ENCODE peak calls at places on chromosome 1, in seven cellular contexts. E is C1 segment of cervical spinal cord, I is Kasumi-1, C is NCI-H510A, P is keratinocyte, O is fibroblast of lung, R is NCI-H1694 treated with DMSO at 0.1 percent for 48 hours. X is an unnamed sample.

GRCh38 chr1:19163261-19163660 is 46.8 kb downstream of the UBR4 start:
- DNase-seq in E (no peak), I (no peak), C (no peak), P (no peak), O (peak), R (no peak), X (no peak)

GRCh38 chr1:76303348-76303712 is 228.8 kb downstream of the ST6GALNAC3 start:
- DNase-seq in E (no peak), I (no peak), C (peak), P (no peak), O (no peak), R (no peak), X (no peak)

GRCh38 chr1:165257969-165258459 is 98.5 kb downstream of the LMX1A start:
- DNase-seq in E (peak), I (peak), C (peak), P (peak), O (peak), R (peak), X (peak)

GRCh38 chr1:49864597-49864996 is 159.2 kb downstream of the AGBL4 start:
- DNase-seq in E (no peak), I (no peak), C (no peak), P (no peak), O (no peak), R (no peak), X (no peak)

GRCh38 chr1:77218477-77219165 is 609 bp downstream of the PIGK start:
- DNase-seq in E (no peak), I (peak), C (no peak), P (no peak), O (no peak), R (no peak), X (no peak)

GRCh38 chr1:47901001-47901575 is 96.1 kb downstream of the TRABD2B start:
- DNase-seq in E (no peak), I (no peak), C (peak), P (no peak), O (no peak), R (no peak), X (no peak)

GRCh38 chr1:28897789-28898188 is 16.6 kb upstream of the EPB41 start:
- DNase-seq in E (no peak), I (no peak), C (no peak), P (no peak), O (no peak), R (no peak), X (peak)

GRCh38 chr1:204095248-204095640 is 22.3 kb downstream of the SOX13 start:
- DNase-seq in E (no peak), I (no peak), C (no peak), P (no peak), O (no peak), R (no peak), X (no peak)